ENCODE peak calls at places on chromosome X, in ten cellular contexts. P is Kasumi-1; H is AG04450; X is stromal cell of bone marrow; A is stimulated activated CD8-positive, alpha-beta memory T cell treated with anti-CD3 and anti-CD28 coated beads, Interleukin-2, amount 100 ng/mL, for 1 hour; Q is D341Med; U is foreskin melanocyte; M is transverse colon; K is stimulated activated naive CD4-positive, alpha-beta T cell; O is lung microvascular endothelial cell. F is an unnamed sample.

GRCh38 chrX:148556498-148556897 is 56.1 kb downstream of the AFF2 start:
- DNase-seq in P (no peak), H (no peak), X (no peak), A (no peak), Q (no peak), U (no peak), M (no peak), K (no peak), O (no peak), F (no peak)

GRCh38 chrX:129945131-129945530 is 37.3 kb upstream of the BCORL1 start:
- DNase-seq in P (no peak), H (no peak), X (no peak), A (no peak), Q (no peak), U (no peak), M (no peak), K (no peak), O (no peak), F (no peak)

GRCh38 chrX:38804481-38805293 is 3.4 kb downstream of the MID1IP1 start:
- DNase-seq in P (no peak), H (no peak), X (no peak), A (no peak), Q (peak), U (no peak), M (peak), K (peak), O (peak), F (peak)

GRCh38 chrX:39309018-39309620 is 507.9 kb downstream of the MID1IP1 start:
- DNase-seq in P (no peak), H (no peak), X (no peak), A (peak), Q (no peak), U (no peak), M (no peak), K (peak), O (peak), F (no peak)

GRCh38 chrX:11261260-11261659 is 32.0 kb upstream of the AMELX start:
- DNase-seq in P (no peak), H (no peak), X (peak), A (no peak), Q (no peak), U (peak), M (no peak), K (no peak), O (no peak), F (no peak)

GRCh38 chrX:126799059-126799458 is 20.5 kb upstream of the PRR32 start:
- DNase-seq in P (no peak), H (no peak), X (no peak), A (no peak), Q (no peak), U (no peak), M (no peak), K (no peak), O (no peak), F (no peak)

GRCh38 chrX:111170017-111170416 is 74.0 kb downstream of the PAK3 start:
- DNase-seq in P (no peak), H (no peak), X (peak), A (no peak), Q (no peak), U (no peak), M (no peak), K (no peak), O (no peak), F (peak)

GRCh38 chrX:40373641-40374040 is 207.1 kb upstream of the ATP6AP2 start:
- DNase-seq in P (no peak), H (no peak), X (no peak), A (no peak), Q (no peak), U (no peak), M (no peak), K (no peak), O (no peak), F (no peak)

GRCh38 chrX:50407976-50408375 is 62.6 kb downstream of the DGKK start:
- DNase-seq in P (no peak), H (no peak), X (no peak), A (no peak), Q (no peak), U (no peak), M (no peak), K (no peak), O (no peak), F (no peak)

GRCh38 chrX:11386001-11386523 is 92.8 kb downstream of the AMELX start:
- DNase-seq in P (no peak), H (peak), X (peak), A (no peak), Q (no peak), U (no peak), M (peak), K (no peak), O (no peak), F (peak)

GRCh38 chrX:149825424-149825823 is 43.7 kb downstream of the MAGEA9 start:
- DNase-seq in P (no peak), H (no peak), X (no peak), A (no peak), Q (peak), U (no peak), M (peak), K (peak), O (peak), F (no peak)

GRCh38 chrX:46713672-46714487 is 45.0 kb downstream of the SLC9A7 start:
- DNase-seq in P (no peak), H (peak), X (no peak), A (no peak), Q (no peak), U (no peak), M (no peak), K (no peak), O (no peak), F (no peak)

GRCh38 chrX:40908026-40908425 is 172.7 kb upstream of the MED14 start:
- DNase-seq in P (no peak), H (no peak), X (no peak), A (no peak), Q (no peak), U (no peak), M (no peak), K (no peak), O (peak), F (no peak)

GRCh38 chrX:124507276-124507675 is 160.9 kb downstream of the SH2D1A start:
- DNase-seq in P (no peak), H (no peak), X (no peak), A (no peak), Q (no peak), U (no peak), M (no peak), K (no peak), O (no peak), F (no peak)

GRCh38 chrX:154056739-154057367 is 37.2 kb upstream of the IRAK1 start:
- DNase-seq in P (no peak), H (no peak), X (no peak), A (no peak), Q (no peak), U (no peak), M (peak), K (no peak), O (no peak), F (peak)

GRCh38 chrX:20046270-20046669 is 55.4 kb upstream of the BCLAF3 start:
- DNase-seq in P (no peak), H (no peak), X (no peak), A (no peak), Q (no peak), U (no peak), M (no peak), K (no peak), O (no peak), F (no peak)

GRCh38 chrX:118254611-118255010 is 91.3 kb upstream of the WDR44 start:
- DNase-seq in P (peak), H (no peak), X (peak), A (no peak), Q (peak), U (peak), M (peak), K (no peak), O (peak), F (peak)

GRCh38 chrX:41779058-41779564 is 55.1 kb downstream of the GPR82 start:
- DNase-seq in P (no peak), H (peak), X (peak), A (no peak), Q (no peak), U (no peak), M (no peak), K (no peak), O (peak), F (peak)

GRCh38 chrX:136936183-136936549 is 55.6 kb upstream of the RBMX start:
- DNase-seq in P (no peak), H (no peak), X (no peak), A (no peak), Q (no peak), U (no peak), M (no peak), K (no peak), O (no peak), F (no peak)

GRCh38 chrX:118497180-118497814 is 1.7 kb downstream of the DOCK11 start:
- DNase-seq in P (peak), H (no peak), X (no peak), A (no peak), Q (no peak), U (no peak), M (no peak), K (no peak), O (no peak), F (peak)

GRCh38 chrX:147902270-147902669 is 9.4 kb upstream of the FMR1 start:
- DNase-seq in P (no peak), H (no peak), X (no peak), A (no peak), Q (no peak), U (no peak), M (no peak), K (no peak), O (no peak), F (no peak)

GRCh38 chrX:48698306-48698705 is 1.8 kb downstream of the SUV39H1 start:
- DNase-seq in P (no peak), H (no peak), X (no peak), A (no peak), Q (no peak), U (no peak), M (no peak), K (no peak), O (no peak), F (no peak)

GRCh38 chrX:130280901-130281300 is 12.2 kb upstream of the ZNF280C start:
- DNase-seq in P (no peak), H (no peak), X (no peak), A (no peak), Q (no peak), U (no peak), M (no peak), K (no peak), O (no peak), F (no peak)

GRCh38 chrX:155768036-155768769 is 112.9 kb upstream of the VAMP7 start:
- DNase-seq in P (no peak), H (no peak), X (no peak), A (no peak), Q (peak), U (peak), M (no peak), K (no peak), O (no peak), F (no peak)

GRCh38 chrX:38652934-38653442 is 91.6 kb downstream of the TSPAN7 start:
- DNase-seq in P (no peak), H (no peak), X (no peak), A (no peak), Q (no peak), U (no peak), M (no peak), K (no peak), O (no peak), F (no peak)

F was measured in small intestine.